ENCODE peak calls at places on chromosomes 11 and 22, in seven cellular contexts. One of them, this sample, is unnamed.

GRCh38 chr22:19051381-19051780 is 70.8 kb downstream of the DGCR2 start:
- DNase-seq in transverse colon: no peak
- DNase-seq in Panc1: no peak
- DNase-seq in SK-N-SH: no peak
- DNase-seq in GM23338: no peak
- DNase-seq in spleen: peak; percentile 22
- DNase-seq in HCT116: no peak
- DNase-seq in this sample: no peak

GRCh38 chr11:19931141-19931767 is 218.6 kb downstream of the NAV2 start:
- DNase-seq in transverse colon: no peak
- DNase-seq in HCT116: no peak
- DNase-seq in Panc1: no peak
- DNase-seq in GM23338: no peak
- DNase-seq in SK-N-SH: peak; percentile 75
- DNase-seq in spleen: no peak
- DNase-seq in this sample: no peak

GRCh38 chr11:122659676-122660571 is 4.4 kb downstream of the UBASH3B start:
- DNase-seq in HCT116: no peak
- DNase-seq in Panc1: no peak
- DNase-seq in spleen: no peak
- DNase-seq in GM23338: no peak
- DNase-seq in transverse colon: no peak
- DNase-seq in SK-N-SH: no peak
- DNase-seq in this sample: no peak

GRCh38 chr11:62446091-62446490 is 27.3 kb downstream of the SCGB1A1 start:
- DNase-seq in SK-N-SH: no peak
- DNase-seq in transverse colon: peak; percentile 52
- DNase-seq in spleen: no peak
- DNase-seq in GM23338: no peak
- DNase-seq in HCT116: no peak
- DNase-seq in Panc1: no peak
- DNase-seq in this sample: peak; percentile 20

GRCh38 chr11:8267280-8267679 is 3.6 kb upstream of the LMO1 start:
- DNase-seq in GM23338: no peak
- DNase-seq in Panc1: no peak
- DNase-seq in transverse colon: no peak
- DNase-seq in SK-N-SH: no peak
- DNase-seq in spleen: peak; percentile 30
- DNase-seq in HCT116: no peak
- DNase-seq in this sample: no peak

GRCh38 chr22:42994276-42994916 is 20.6 kb downstream of the PACSIN2 start:
- DNase-seq in transverse colon: peak; percentile 32
- DNase-seq in Panc1: no peak
- DNase-seq in spleen: no peak
- DNase-seq in HCT116: no peak
- DNase-seq in GM23338: no peak
- DNase-seq in SK-N-SH: no peak
- DNase-seq in this sample: no peak

GRCh38 chr11:127074151-127074761 is 73.7 kb upstream of the KIRREL3 start:
- DNase-seq in HCT116: no peak
- DNase-seq in transverse colon: peak; percentile 66
- DNase-seq in SK-N-SH: peak; percentile 36
- DNase-seq in spleen: no peak
- DNase-seq in Panc1: peak; percentile 10
- DNase-seq in GM23338: peak; percentile 50
- DNase-seq in this sample: no peak

GRCh38 chr22:37077802-37078448 is 26.4 kb downstream of the KCTD17 start:
- DNase-seq in spleen: peak; percentile 93
- DNase-seq in Panc1: peak; percentile 18
- DNase-seq in GM23338: peak; percentile 79
- DNase-seq in HCT116: peak; percentile 26
- DNase-seq in transverse colon: peak; percentile 75
- DNase-seq in SK-N-SH: peak; percentile 94
- DNase-seq in this sample: peak; percentile 32

DNA sequence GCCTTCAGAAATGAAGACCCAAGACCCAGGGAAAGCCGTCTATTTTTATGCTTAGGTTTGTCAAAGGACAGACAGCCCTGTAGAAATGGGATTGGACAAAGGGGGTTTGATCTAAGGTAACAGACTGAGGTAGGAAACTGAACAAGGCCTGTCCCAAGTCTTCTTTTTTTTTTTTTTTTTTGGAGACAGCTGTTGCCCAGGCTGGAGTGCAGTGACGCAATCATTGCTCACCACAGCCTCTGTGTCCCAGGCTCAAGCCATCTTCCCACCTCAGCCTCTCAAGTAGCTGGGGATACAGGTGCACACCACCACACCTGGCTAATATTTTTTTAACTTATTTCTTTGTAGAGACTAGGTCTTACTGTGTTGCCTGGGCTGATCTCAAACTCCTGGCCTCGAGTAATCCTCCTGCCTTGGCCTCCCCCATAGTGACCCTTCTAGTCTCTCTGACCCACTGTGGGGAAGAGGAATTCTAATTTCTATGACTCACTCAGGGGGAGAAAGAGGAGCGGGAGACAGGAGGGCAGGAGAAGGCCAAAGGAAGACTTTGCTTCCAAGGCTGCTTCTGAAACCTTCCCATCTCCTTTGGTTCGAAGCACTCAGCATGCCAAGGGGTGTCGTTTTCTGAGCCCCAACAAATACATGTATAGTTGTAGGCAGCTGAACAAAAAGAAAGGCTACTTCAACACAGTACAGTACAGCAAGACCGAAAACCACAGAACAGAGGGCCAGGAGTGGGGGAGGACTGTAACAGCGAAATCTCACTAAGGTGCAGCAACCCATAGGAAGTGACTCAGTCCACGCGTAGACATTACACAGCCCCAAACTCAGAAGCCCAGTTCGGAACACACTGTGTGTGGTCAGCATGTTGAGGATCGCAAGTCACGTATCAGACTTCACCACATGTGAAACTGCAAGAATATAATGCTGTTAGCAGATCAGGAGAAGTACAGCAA is 872 bp downstream of the TMA7B start:
- DNase-seq in SK-N-SH: no peak
- DNase-seq in spleen: peak; percentile 80
- DNase-seq in transverse colon: peak; percentile 49
- DNase-seq in Panc1: no peak
- DNase-seq in GM23338: no peak
- DNase-seq in HCT116: no peak
- DNase-seq in this sample: no peak
- TF ChIP-seq POLR2AphosphoS5 in SK-N-SH: no peak
- TF ChIP-seq POLR2AphosphoS5 in spleen: peak; percentile 79
- TF ChIP-seq POLR2AphosphoS5 in transverse colon: no peak
- TF ChIP-seq POLR2AphosphoS5 in Panc1: no peak
- TF ChIP-seq POLR2AphosphoS5 in GM23338: no peak
- TF ChIP-seq POLR2AphosphoS5 in HCT116: no peak
- TF ChIP-seq POLR2AphosphoS5 in this sample: no peak

GRCh38 chr11:46271875-46272815 is 5.3 kb upstream of the CREB3L1 start:
- DNase-seq in Panc1: no peak
- DNase-seq in spleen: peak; percentile 61
- DNase-seq in SK-N-SH: no peak
- DNase-seq in transverse colon: no peak
- DNase-seq in HCT116: no peak
- DNase-seq in GM23338: no peak
- DNase-seq in this sample: no peak
- H3K27ac ChIP-seq in Panc1: peak overlapping the region; percentile 81
- H3K27ac ChIP-seq in spleen: peak overlapping the region; percentile 36
- H3K27ac ChIP-seq in SK-N-SH: peak overlapping the region; percentile 2
- H3K27ac ChIP-seq in transverse colon: peak overlapping the region; percentile 92
- H3K27ac ChIP-seq in HCT116: no peak overlapping the region
- H3K27ac ChIP-seq in GM23338: no peak overlapping the region
- H3K27ac ChIP-seq in this sample: peak overlapping the region; percentile 80

GRCh38 chr11:59199546-59200420 is 12.9 kb downstream of the MPEG1 start:
- DNase-seq in HCT116: no peak
- DNase-seq in Panc1: no peak
- DNase-seq in spleen: no peak
- DNase-seq in GM23338: no peak
- DNase-seq in transverse colon: no peak
- DNase-seq in SK-N-SH: no peak
- DNase-seq in this sample: no peak

GRCh38 chr11:59204736-59205135 is 8.0 kb downstream of the MPEG1 start:
- DNase-seq in Panc1: no peak
- DNase-seq in spleen: no peak
- DNase-seq in transverse colon: no peak
- DNase-seq in SK-N-SH: no peak
- DNase-seq in GM23338: no peak
- DNase-seq in HCT116: no peak
- DNase-seq in this sample: no peak

GRCh38 chr11:59197990-59198389 is 14.7 kb downstream of the MPEG1 start:
- DNase-seq in spleen: no peak
- DNase-seq in HCT116: no peak
- DNase-seq in transverse colon: no peak
- DNase-seq in SK-N-SH: no peak
- DNase-seq in Panc1: no peak
- DNase-seq in GM23338: no peak
- DNase-seq in this sample: peak; percentile 42

GRCh38 chr11:59200421-59200746 is 12.3 kb downstream of the MPEG1 start:
- DNase-seq in GM23338: no peak
- DNase-seq in Panc1: no peak
- DNase-seq in transverse colon: no peak
- DNase-seq in spleen: no peak
- DNase-seq in SK-N-SH: no peak
- DNase-seq in HCT116: no peak
- DNase-seq in this sample: no peak

DNA sequence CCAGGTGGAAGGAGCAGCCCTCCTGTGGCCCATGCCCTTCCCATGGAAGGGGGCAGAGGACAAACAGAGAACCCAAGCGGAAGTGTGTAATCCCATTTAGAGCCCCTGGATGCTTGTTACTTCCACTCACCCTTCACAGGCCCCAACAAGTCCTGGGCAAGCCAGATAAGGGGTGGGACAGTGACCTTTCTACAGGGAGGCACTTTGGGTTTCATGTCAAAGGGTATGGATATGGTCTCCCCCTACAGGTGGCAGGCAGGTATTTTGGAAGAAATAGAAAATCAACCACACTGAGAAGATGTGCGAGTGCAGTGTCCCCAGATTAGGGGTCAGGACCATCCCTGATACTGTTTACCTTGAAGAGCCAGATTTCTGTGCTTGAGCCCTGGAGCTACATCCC is 11.4 kb downstream of the MPEG1 start:
- DNase-seq in HCT116: no peak
- DNase-seq in SK-N-SH: no peak
- DNase-seq in transverse colon: no peak
- DNase-seq in Panc1: no peak
- DNase-seq in spleen: no peak
- DNase-seq in GM23338: peak; percentile 51
- DNase-seq in this sample: no peak
- TF ChIP-seq POLR2AphosphoS5 in HCT116: no peak
- TF ChIP-seq POLR2AphosphoS5 in SK-N-SH: no peak
- TF ChIP-seq POLR2AphosphoS5 in transverse colon: no peak
- TF ChIP-seq POLR2AphosphoS5 in Panc1: no peak
- TF ChIP-seq POLR2AphosphoS5 in spleen: no peak
- TF ChIP-seq POLR2AphosphoS5 in GM23338: no peak
- TF ChIP-seq POLR2AphosphoS5 in this sample: no peak

GRCh38 chr11:69977951-69978350 is 100.2 kb upstream of the ANO1 start:
- DNase-seq in SK-N-SH: no peak
- DNase-seq in transverse colon: no peak
- DNase-seq in Panc1: no peak
- DNase-seq in HCT116: no peak
- DNase-seq in spleen: no peak
- DNase-seq in GM23338: no peak
- DNase-seq in this sample: no peak
- H3K27ac ChIP-seq in SK-N-SH: no peak overlapping the region
- H3K27ac ChIP-seq in transverse colon: no peak overlapping the region
- H3K27ac ChIP-seq in Panc1: no peak overlapping the region
- H3K27ac ChIP-seq in HCT116: no peak overlapping the region
- H3K27ac ChIP-seq in spleen: no peak overlapping the region
- H3K27ac ChIP-seq in GM23338: no peak overlapping the region
- H3K27ac ChIP-seq in this sample: no peak overlapping the region

This sample was measured in prostate gland.